ENCODE peak calls at places on chromosomes 5 and 9, in four cellular contexts. Z is neural crest cell, L is AG04449, X is fibroblast of lung. P is an unnamed sample.

GRCh38 chr5:4191024-4191423 is 595.4 kb downstream of the IRX1 start:
- DNase-seq in Z (no peak), L (no peak), X (no peak), P (no peak)

GRCh38 chr9:70441622-70442021 is 27.2 kb upstream of the KLF9 start:
- DNase-seq in Z (no peak), L (no peak), X (no peak), P (no peak)

GRCh38 chr9:108442604-108443277 is 413.0 kb downstream of the ACTL7B start:
- DNase-seq in Z (no peak), L (no peak), X (no peak), P (no peak)

GRCh38 chr9:134983506-134984371 is 66.0 kb upstream of the FCN1 start:
- DNase-seq in Z (no peak), L (no peak), X (no peak), P (no peak)

GRCh38 chr5:150645070-150645700 is 4.7 kb downstream of the SYNPO start:
- DNase-seq in Z (no peak), L (peak; percentile 79), X (peak; percentile 77), P (peak; percentile 78)

GRCh38 chr5:756171-756570 is 28.4 kb downstream of the ZDHHC11B start:
- DNase-seq in Z (no peak), L (no peak), X (no peak), P (no peak)

GRCh38 chr9:13651526-13651925 is 372.0 kb upstream of the MPDZ start:
- DNase-seq in Z (no peak), L (no peak), X (no peak), P (no peak)

GRCh38 chr5:168408561-168409321 is 77.5 kb upstream of the RARS1 start:
- DNase-seq in Z (no peak), L (no peak), X (peak; percentile 49), P (no peak)

GRCh38 chr5:133667217-133667616 is 54.9 kb upstream of the FSTL4 start:
- DNase-seq in Z (no peak), L (no peak), X (no peak), P (no peak)

GRCh38 chr5:133668458-133668857 is 56.1 kb upstream of the FSTL4 start:
- DNase-seq in Z (no peak), L (no peak), X (no peak), P (no peak)

GRCh38 chr5:133664422-133664821 is 52.1 kb upstream of the FSTL4 start:
- DNase-seq in Z (no peak), L (no peak), X (no peak), P (no peak)

GRCh38 chr5:133663380-133664054 is 51.2 kb upstream of the FSTL4 start:
- DNase-seq in Z (no peak), L (no peak), X (no peak), P (no peak)

GRCh38 chr5:133665571-133665970 is 53.2 kb upstream of the FSTL4 start:
- DNase-seq in Z (no peak), L (no peak), X (no peak), P (no peak)
- TF ChIP-seq CTCF in Z (no peak), L (no peak), X (no peak), P (no peak)

GRCh38 chr5:67053229-67053628 is 143.4 kb downstream of the CD180 start:
- DNase-seq in Z (no peak), L (no peak), X (no peak), P (no peak)
- TF ChIP-seq CTCF in Z (no peak), L (no peak), X (no peak), P (no peak)

GRCh38 chr9:31799953-31800609 is 584.4 kb upstream of the ACO1 start:
- DNase-seq in Z (no peak), L (no peak), X (peak; percentile 11), P (no peak)
- TF ChIP-seq CTCF in Z (peak; percentile 81), L (no peak), X (peak; percentile 14), P (no peak)

GRCh38 chr9:76761448-76761847 is 2.8 kb upstream of the PCA3 start:
- DNase-seq in Z (no peak), L (no peak), X (peak; percentile 20), P (no peak)

GRCh38 chr9:76757274-76757673 is 7.0 kb upstream of the PCA3 start:
- DNase-seq in Z (no peak), L (no peak), X (no peak), P (no peak)

GRCh38 chr9:76758476-76758875 is 5.8 kb upstream of the PCA3 start:
- DNase-seq in Z (no peak), L (no peak), X (no peak), P (no peak)

GRCh38 chr9:76759726-76760125 is 4.5 kb upstream of the PCA3 start:
- DNase-seq in Z (no peak), L (no peak), X (no peak), P (no peak)

DNA sequence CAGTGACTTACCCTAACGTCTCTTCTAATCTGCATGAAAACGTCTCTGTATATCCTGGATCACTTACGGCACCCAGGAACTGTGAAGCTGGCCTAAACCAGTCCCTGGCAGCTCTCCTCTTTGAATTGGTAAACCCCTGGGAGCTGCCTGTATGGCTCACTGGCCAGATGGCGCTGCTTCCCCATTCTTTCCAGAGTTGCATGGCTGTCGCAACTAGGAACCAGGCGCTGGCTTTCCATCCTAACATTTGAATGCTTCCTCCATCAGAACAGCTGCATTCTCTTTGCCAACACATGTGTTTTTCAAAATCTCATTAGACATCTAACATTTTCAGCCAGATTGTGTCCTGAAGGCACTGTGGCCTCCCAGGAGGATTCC is 8.0 kb upstream of the PCA3 start:
- DNase-seq in Z (peak; percentile 20), L (no peak), X (peak; percentile 49), P (no peak)
- TF ChIP-seq CTCF in Z (peak; percentile 13), L (peak; percentile 22), X (peak; percentile 38), P (peak; percentile 21)